ENCODE peak calls at places on chromosomes 12 and 14, in ten cellular contexts. N is T-helper 2 cell, S is memory B cell, C is H7, R is NCI-H748 treated with DMSO at 0.1 percent for 48 hours, V is upper lobe of right lung, Z is T-cell, Y is COLO829, G is left ventricle myocardium superior, J is renal cortical epithelial cell. O is an unnamed sample.

GRCh38 chr14:100132161-100132902 is 27.1 kb downstream of the DEGS2 start:
- DNase-seq in V (no peak), N (no peak), J (no peak), Y (no peak), G (no peak), R (no peak), Z (no peak), S (no peak), C (no peak), O (no peak)

GRCh38 chr14:102949801-102950451 is 27.5 kb downstream of the AMN start:
- DNase-seq in Y (no peak), Z (no peak), C (no peak), J (no peak), V (no peak), R (no peak), S (no peak), N (no peak), G (peak; percentile 80), O (peak; percentile 61)

GRCh38 chr14:73815849-73816816 is 35.5 kb upstream of the PTGR2 start:
- DNase-seq in N (no peak), S (no peak), R (no peak), Y (no peak), G (no peak), C (no peak), V (no peak), Z (no peak), J (no peak), O (no peak)

GRCh38 chr14:89563503-89563902 is 146.5 kb upstream of the FOXN3 start:
- DNase-seq in J (no peak), C (no peak), R (peak; percentile 88), Z (no peak), V (no peak), G (no peak), S (no peak), N (no peak), Y (no peak), O (no peak)

GRCh38 chr12:47068539-47068938 is 10.9 kb upstream of the PCED1B start:
- DNase-seq in N (no peak), Y (peak; percentile 19), R (no peak), V (no peak), S (no peak), Z (no peak), J (peak; percentile 42), G (no peak), C (peak; percentile 18), O (no peak)

GRCh38 chr12:120856980-120857379 is 47.2 kb downstream of the SPPL3 start:
- DNase-seq in G (no peak), S (no peak), C (no peak), Y (no peak), N (peak; percentile 43), R (no peak), Z (no peak), V (no peak), J (no peak), O (no peak)

GRCh38 chr12:3142386-3142785 is 65.2 kb downstream of the TSPAN9 start:
- DNase-seq in J (no peak), V (no peak), G (no peak), N (no peak), C (no peak), Y (no peak), R (no peak), Z (no peak), S (no peak), O (no peak)

GRCh38 chr12:105906545-105906944 is 232.2 kb downstream of the NUAK1 start:
- DNase-seq in R (no peak), J (peak; percentile 7), Y (no peak), N (no peak), V (no peak), S (no peak), Z (no peak), G (no peak), C (no peak), O (no peak)

GRCh38 chr14:23881292-23881691 is 72.3 kb upstream of the DHRS4 start:
- DNase-seq in J (peak; percentile 52), G (no peak), N (no peak), Y (no peak), Z (no peak), R (no peak), C (no peak), V (no peak), S (no peak), O (no peak)

GRCh38 chr14:72898448-72898847 is 4.5 kb upstream of the DPF3 start:
- DNase-seq in Z (no peak), G (no peak), S (no peak), J (no peak), N (no peak), V (no peak), Y (no peak), C (no peak), R (no peak), O (no peak)

GRCh38 chr12:86663691-86664090 is 407.5 kb upstream of the MGAT4C start:
- DNase-seq in N (no peak), S (no peak), Y (no peak), J (peak; percentile 50), Z (no peak), R (no peak), V (no peak), C (no peak), G (no peak), O (no peak)

GRCh38 chr14:39491134-39491541 is 58.9 kb upstream of the FBXO33 start:
- DNase-seq in N (peak; percentile 13), Z (no peak), C (no peak), R (peak; percentile 39), Y (peak; percentile 19), G (no peak), V (no peak), J (peak; percentile 42), S (no peak), O (no peak)

GRCh38 chr14:103966631-103967030 is 24.3 kb upstream of the RD3L start:
- DNase-seq in N (no peak), R (no peak), C (no peak), V (no peak), Z (no peak), S (no peak), G (no peak), Y (no peak), J (no peak), O (no peak)

GRCh38 chr12:52280319-52280795 is 5.9 kb downstream of the KRT86 start:
- DNase-seq in V (peak; percentile 84), Z (no peak), Y (no peak), C (no peak), N (no peak), G (no peak), J (peak; percentile 94), R (no peak), S (no peak), O (no peak)

GRCh38 chr12:54984602-54985376 is at the start of gene TESPA1:
- DNase-seq in Z (peak; percentile 84), G (peak; percentile 69), R (no peak), V (peak; percentile 75), Y (no peak), J (no peak), S (peak; percentile 63), N (peak; percentile 97), C (no peak), O (no peak)

GRCh38 chr14:37709419-37710195 is 114.2 kb downstream of the TTC6 start:
- DNase-seq in S (no peak), G (no peak), R (no peak), N (no peak), Z (no peak), V (no peak), J (peak; percentile 36), C (no peak), Y (peak; percentile 17), O (no peak)

GRCh38 chr12:121794532-121795028 is 1.1 kb upstream of the RHOF start:
- DNase-seq in C (peak; percentile 79), N (no peak), V (peak; percentile 77), R (no peak), G (peak; percentile 64), S (no peak), J (no peak), Y (no peak), Z (peak; percentile 39), O (no peak)

GRCh38 chr12:131896811-131897270 is 2.4 kb downstream of the ULK1 start:
- DNase-seq in Y (no peak), G (no peak), J (no peak), V (no peak), N (no peak), S (no peak), Z (no peak), C (no peak), R (no peak), O (no peak)

GRCh38 chr14:43041207-43041606 is 1434.5 kb downstream of the LRFN5 start:
- DNase-seq in Z (no peak), C (no peak), J (no peak), N (no peak), V (no peak), S (no peak), R (no peak), Y (no peak), G (no peak), O (no peak)

GRCh38 chr12:59858508-59858907 is 262.7 kb downstream of the SLC16A7 start:
- DNase-seq in R (no peak), N (no peak), G (no peak), Y (no peak), V (no peak), Z (no peak), C (no peak), J (no peak), S (no peak), O (no peak)

GRCh38 chr14:95480109-95480886 is 36.2 kb downstream of the SYNE3 start:
- DNase-seq in G (peak; percentile 83), V (no peak), S (peak; percentile 36), J (no peak), C (no peak), Y (no peak), R (no peak), Z (peak; percentile 14), N (peak; percentile 62), O (no peak)

GRCh38 chr12:10143205-10143604 is 13.2 kb upstream of the CLEC7A start:
- DNase-seq in Y (peak; percentile 76), S (no peak), G (no peak), C (no peak), Z (no peak), N (no peak), V (no peak), J (no peak), R (no peak), O (no peak)

GRCh38 chr12:101459642-101460346 is 15.3 kb upstream of the SPIC start:
- DNase-seq in J (peak; percentile 10), V (no peak), Y (no peak), G (no peak), R (no peak), N (no peak), S (no peak), Z (no peak), C (peak; percentile 26), O (no peak)

GRCh38 chr12:125890983-125891382 is 825.7 kb downstream of the AACS start:
- DNase-seq in N (no peak), R (no peak), Z (no peak), Y (no peak), J (no peak), G (peak; percentile 28), C (no peak), V (no peak), S (no peak), O (no peak)

GRCh38 chr12:18224745-18225144 is 36.6 kb upstream of the PIK3C2G start:
- DNase-seq in R (peak; percentile 52), C (peak; percentile 26), J (peak; percentile 69), S (no peak), Y (no peak), N (peak; percentile 31), V (no peak), Z (no peak), G (no peak), O (no peak)

GRCh38 chr12:6116481-6117021 is 7.9 kb downstream of the VWF start:
- DNase-seq in S (no peak), Z (no peak), C (no peak), N (no peak), R (no peak), V (no peak), J (peak; percentile 33), G (peak; percentile 52), Y (no peak), O (no peak)

GRCh38 chr14:68787235-68787727 is 5.6 kb downstream of the ZFP36L1 start:
- DNase-seq in Y (no peak), S (no peak), V (no peak), J (no peak), Z (no peak), G (no peak), R (no peak), C (peak; percentile 70), N (peak; percentile 77), O (no peak)

GRCh38 chr12:130027798-130028197 is 124.0 kb upstream of the TMEM132D start:
- DNase-seq in C (no peak), R (no peak), Y (peak; percentile 51), G (no peak), J (no peak), V (no peak), Z (no peak), N (no peak), S (no peak), O (no peak)